ENCODE peak calls at places on chromosomes 6 and 20, in seven cellular contexts. M is caudate nucleus; J is substantia nigra; Q is heart right ventricle; K is AG04450; L is kidney; U is CD8-positive, alpha-beta memory T cell. X is an unnamed sample.

GRCh38 chr6:32692019-32692418 is 25.6 kb upstream of the HLA-DQB1 start:
- DNase-seq in M (no peak), J (no peak), Q (no peak), K (no peak), L (no peak), U (peak; percentile 46), X (peak; percentile 23)

GRCh38 chr20:34582911-34583310 is 24.4 kb downstream of the MAP1LC3A start:
- DNase-seq in M (no peak), J (no peak), Q (no peak), K (no peak), L (no peak), U (no peak), X (no peak)

GRCh38 chr20:2846698-2847097 is 6.2 kb downstream of the VPS16 start:
- DNase-seq in M (no peak), J (no peak), Q (no peak), K (no peak), L (no peak), U (no peak), X (no peak)

GRCh38 chr20:1817577-1818211 is 77.5 kb upstream of the SIRPA start:
- DNase-seq in M (no peak), J (no peak), Q (no peak), K (no peak), L (no peak), U (no peak), X (no peak)

GRCh38 chr6:47308674-47309325 is 905 bp downstream of the TNFRSF21 start:
- DNase-seq in M (no peak), J (peak; percentile 6), Q (peak; percentile 33), K (no peak), L (peak; percentile 83), U (no peak), X (peak; percentile 49)

GRCh38 chr6:63663147-63663877 is 27.7 kb downstream of the PHF3 start:
- DNase-seq in M (no peak), J (no peak), Q (no peak), K (peak; percentile 11), L (no peak), U (no peak), X (peak; percentile 69)

GRCh38 chr20:63021356-63022321 is 14.9 kb upstream of the BHLHE23 start:
- DNase-seq in M (no peak), J (no peak), Q (peak; percentile 6), K (no peak), L (peak; percentile 61), U (no peak), X (no peak)

GRCh38 chr6:165806126-165806810 is 143.2 kb upstream of the PDE10A start:
- DNase-seq in M (no peak), J (no peak), Q (no peak), K (no peak), L (no peak), U (no peak), X (no peak)

GRCh38 chr6:90124904-90125510 is 171.6 kb downstream of the BACH2 start:
- DNase-seq in M (no peak), J (no peak), Q (no peak), K (no peak), L (no peak), U (no peak), X (no peak)

GRCh38 chr6:29509239-29509638 is 21.5 kb upstream of the MAS1L start:
- DNase-seq in M (no peak), J (no peak), Q (no peak), K (no peak), L (no peak), U (no peak), X (no peak)

GRCh38 chr6:131825946-131826345 is 18.1 kb downstream of the ENPP1 start:
- DNase-seq in M (no peak), J (no peak), Q (no peak), K (no peak), L (no peak), U (no peak), X (no peak)

GRCh38 chr20:5718896-5719595 is 31.2 kb upstream of the SHLD1 start:
- DNase-seq in M (peak; percentile 5), J (no peak), Q (peak; percentile 61), K (no peak), L (no peak), U (no peak), X (no peak)

GRCh38 chr20:26169506-26169905 is 472.9 kb upstream of the ZNF337 start:
- DNase-seq in M (no peak), J (no peak), Q (no peak), K (no peak), L (no peak), U (no peak), X (peak; percentile 52)

GRCh38 chr6:143236151-143236788 is 175.6 kb downstream of the AIG1 start:
- DNase-seq in M (no peak), J (no peak), Q (no peak), K (no peak), L (no peak), U (no peak), X (no peak)

GRCh38 chr6:9398794-9399373 is 963.5 kb upstream of the SLC35B3 start:
- DNase-seq in M (peak; percentile 7), J (no peak), Q (peak; percentile 27), K (no peak), L (peak; percentile 62), U (no peak), X (no peak)

GRCh38 chr6:108557494-108558371 is 3.0 kb upstream of the FOXO3 start:
- DNase-seq in M (peak; percentile 49), J (no peak), Q (peak; percentile 80), K (no peak), L (no peak), U (peak; percentile 79), X (peak; percentile 51)

GRCh38 chr20:61937963-61938838 is 127.5 kb downstream of the TAF4 start:
- DNase-seq in M (no peak), J (no peak), Q (peak; percentile 5), K (no peak), L (peak; percentile 52), U (no peak), X (no peak)

DNA sequence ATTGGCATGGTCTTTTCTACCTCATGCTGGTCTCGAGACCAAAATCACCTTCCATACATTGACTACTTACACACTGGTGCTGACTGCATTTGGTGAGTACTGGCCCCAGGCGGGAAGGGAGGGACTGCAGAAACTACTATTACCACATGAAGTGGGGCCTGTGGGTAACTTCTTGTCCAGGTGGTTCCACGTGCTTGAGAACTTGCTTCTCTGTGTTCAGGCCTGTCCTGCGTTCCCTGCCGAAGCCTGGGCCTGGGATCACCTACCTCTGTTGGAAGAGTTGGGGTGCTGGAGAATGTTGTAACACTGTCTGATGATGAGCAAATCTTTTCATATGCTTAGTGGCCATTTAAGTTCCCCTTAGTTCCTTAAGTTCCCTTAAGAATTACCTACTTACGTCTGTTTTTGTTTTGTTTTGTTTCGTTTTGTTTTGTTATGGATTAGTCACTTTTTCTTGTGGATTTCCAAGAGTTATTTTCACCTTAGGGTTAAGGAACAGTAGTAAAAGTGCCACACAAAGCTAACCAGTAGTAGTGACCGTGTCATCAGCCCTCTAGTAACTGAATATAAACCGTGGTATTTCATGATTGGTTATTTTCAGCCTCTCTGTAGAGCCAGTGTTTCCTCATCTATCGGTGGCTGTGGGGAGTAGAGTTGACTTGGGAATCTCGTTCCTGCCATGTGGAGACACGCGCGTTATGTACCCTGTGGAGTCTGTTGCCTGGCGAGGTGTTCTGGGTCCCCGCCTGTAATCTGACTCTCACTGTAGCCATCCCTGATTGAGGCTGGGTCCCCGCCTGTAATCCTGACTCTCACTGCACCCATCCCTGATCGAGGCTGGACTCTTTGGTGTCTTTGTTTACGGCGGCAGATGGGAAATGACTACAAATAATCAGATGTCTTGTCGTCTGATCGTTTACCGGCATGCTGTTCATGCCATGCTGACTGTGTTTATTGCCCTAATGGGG is 154.2 kb downstream of the DTNBP1 start:
- DNase-seq in M (no peak), J (no peak), Q (no peak), K (no peak), L (no peak), U (no peak), X (no peak)
- H3K27ac ChIP-seq in M (no peak overlapping the region), J (no peak overlapping the region), Q (no peak overlapping the region), K (no peak overlapping the region), L (no peak overlapping the region), U (peak overlapping the region; percentile 43), X (no peak overlapping the region)

GRCh38 chr6:163712569-163712966 is 298.1 kb downstream of the QKI start:
- DNase-seq in M (peak; percentile 43), J (no peak), Q (no peak), K (no peak), L (no peak), U (no peak), X (no peak)

GRCh38 chr6:163711615-163712568 is 297.4 kb downstream of the QKI start:
- DNase-seq in M (no peak), J (no peak), Q (peak; percentile 80), K (no peak), L (no peak), U (no peak), X (no peak)

GRCh38 chr6:163712981-163713380 is 298.5 kb downstream of the QKI start:
- DNase-seq in M (no peak), J (no peak), Q (no peak), K (no peak), L (no peak), U (no peak), X (no peak)

GRCh38 chr6:163715846-163716245 is 301.3 kb downstream of the QKI start:
- DNase-seq in M (no peak), J (no peak), Q (no peak), K (no peak), L (no peak), U (no peak), X (no peak)

GRCh38 chr6:163714179-163714578 is 299.7 kb downstream of the QKI start:
- DNase-seq in M (no peak), J (no peak), Q (no peak), K (no peak), L (no peak), U (no peak), X (no peak)
- H3K27ac ChIP-seq in M (no peak overlapping the region), J (no peak overlapping the region), Q (no peak overlapping the region), K (no peak overlapping the region), L (no peak overlapping the region), U (no peak overlapping the region), X (no peak overlapping the region)

GRCh38 chr6:97774973-97775372 is 492.0 kb upstream of the MMS22L start:
- DNase-seq in M (no peak), J (no peak), Q (no peak), K (no peak), L (no peak), U (no peak), X (no peak)

GRCh38 chr6:97765480-97765879 is 482.5 kb upstream of the MMS22L start:
- DNase-seq in M (no peak), J (no peak), Q (no peak), K (no peak), L (no peak), U (no peak), X (no peak)

GRCh38 chr6:97771356-97771755 is 488.3 kb upstream of the MMS22L start:
- DNase-seq in M (no peak), J (no peak), Q (no peak), K (no peak), L (no peak), U (no peak), X (no peak)
- H3K27ac ChIP-seq in M (no peak overlapping the region), J (no peak overlapping the region), Q (no peak overlapping the region), K (no peak overlapping the region), L (no peak overlapping the region), U (no peak overlapping the region), X (no peak overlapping the region)

GRCh38 chr6:117425431-117426153 is at the start of gene ROS1:
- DNase-seq in M (no peak), J (no peak), Q (no peak), K (no peak), L (no peak), U (no peak), X (no peak)

GRCh38 chr6:117418320-117418719 is 7.4 kb downstream of the ROS1 start:
- DNase-seq in M (no peak), J (no peak), Q (no peak), K (no peak), L (no peak), U (no peak), X (no peak)

GRCh38 chr6:117417851-117418250 is 7.9 kb downstream of the ROS1 start:
- DNase-seq in M (no peak), J (no peak), Q (no peak), K (no peak), L (no peak), U (no peak), X (no peak)

GRCh38 chr6:117423754-117424153 is 2.0 kb downstream of the ROS1 start:
- DNase-seq in M (no peak), J (no peak), Q (no peak), K (no peak), L (no peak), U (no peak), X (no peak)
- H3K27ac ChIP-seq in M (no peak overlapping the region), J (no peak overlapping the region), Q (no peak overlapping the region), K (no peak overlapping the region), L (no peak overlapping the region), U (no peak overlapping the region), X (no peak overlapping the region)

X was measured in endothelial cell of umbilical vein.